ENCODE peak calls at places on chromosomes 4 and X, in six cellular contexts. One of them, this sample, is unnamed.

GRCh38 chr4:22090655-22091350 is 142.2 kb upstream of the KCNIP4 start:
- DNase-seq in neuronal stem cell: no peak
- DNase-seq in IMR-90: no peak
- DNase-seq in H9: no peak
- DNase-seq in mesenchymal stem cell: peak
- DNase-seq in trophoblast cell: no peak
- DNase-seq in this sample: no peak

GRCh38 chrX:119549327-119550016 is 15.7 kb downstream of the STEEP1 start:
- DNase-seq in neuronal stem cell: no peak
- DNase-seq in IMR-90: no peak
- DNase-seq in H9: no peak
- DNase-seq in mesenchymal stem cell: no peak
- DNase-seq in trophoblast cell: no peak
- DNase-seq in this sample: no peak

GRCh38 chrX:75156537-75156945 is 458 bp upstream of the ABCB7 start:
- DNase-seq in neuronal stem cell: no peak
- DNase-seq in IMR-90: peak
- DNase-seq in H9: no peak
- DNase-seq in mesenchymal stem cell: peak
- DNase-seq in trophoblast cell: no peak
- DNase-seq in this sample: peak

GRCh38 chr4:101222156-101222845 is 125.0 kb downstream of the PPP3CA start:
- DNase-seq in neuronal stem cell: no peak
- DNase-seq in IMR-90: peak
- DNase-seq in H9: no peak
- DNase-seq in mesenchymal stem cell: no peak
- DNase-seq in trophoblast cell: no peak
- DNase-seq in this sample: no peak

GRCh38 chr4:148092316-148093014 is 349.7 kb downstream of the NR3C2 start:
- DNase-seq in neuronal stem cell: no peak
- DNase-seq in IMR-90: peak
- DNase-seq in H9: no peak
- DNase-seq in mesenchymal stem cell: no peak
- DNase-seq in trophoblast cell: no peak
- DNase-seq in this sample: no peak

GRCh38 chr4:120007171-120007894 is 59.3 kb downstream of the MAD2L1 start:
- DNase-seq in neuronal stem cell: no peak
- DNase-seq in IMR-90: peak
- DNase-seq in H9: no peak
- DNase-seq in mesenchymal stem cell: peak
- DNase-seq in trophoblast cell: peak
- DNase-seq in this sample: no peak

GRCh38 chr4:53917719-53918118 is 146.7 kb downstream of the CHIC2 start:
- DNase-seq in neuronal stem cell: no peak
- DNase-seq in IMR-90: peak
- DNase-seq in H9: no peak
- DNase-seq in mesenchymal stem cell: no peak
- DNase-seq in trophoblast cell: peak
- DNase-seq in this sample: no peak

GRCh38 chrX:96837808-96838207 is 45.9 kb upstream of the RPA4 start:
- DNase-seq in neuronal stem cell: no peak
- DNase-seq in IMR-90: peak
- DNase-seq in H9: no peak
- DNase-seq in mesenchymal stem cell: no peak
- DNase-seq in trophoblast cell: no peak
- DNase-seq in this sample: peak

GRCh38 chr4:33709247-33709646 is 2535.1 kb downstream of the ARAP2 start:
- DNase-seq in neuronal stem cell: no peak
- DNase-seq in IMR-90: peak
- DNase-seq in H9: no peak
- DNase-seq in mesenchymal stem cell: peak
- DNase-seq in trophoblast cell: no peak
- DNase-seq in this sample: no peak

GRCh38 chrX:9483376-9483775 is 18.5 kb downstream of the TBL1X start:
- DNase-seq in neuronal stem cell: no peak
- DNase-seq in IMR-90: no peak
- DNase-seq in H9: no peak
- DNase-seq in mesenchymal stem cell: no peak
- DNase-seq in trophoblast cell: no peak
- DNase-seq in this sample: no peak

GRCh38 chr4:138199568-138200235 is 42.4 kb downstream of the SLC7A11 start:
- DNase-seq in neuronal stem cell: no peak
- DNase-seq in IMR-90: peak
- DNase-seq in H9: no peak
- DNase-seq in mesenchymal stem cell: no peak
- DNase-seq in trophoblast cell: peak
- DNase-seq in this sample: peak

GRCh38 chr4:185792384-185793146 is 19.4 kb downstream of the SORBS2 start:
- DNase-seq in neuronal stem cell: no peak
- DNase-seq in IMR-90: peak
- DNase-seq in H9: no peak
- DNase-seq in mesenchymal stem cell: peak
- DNase-seq in trophoblast cell: peak
- DNase-seq in this sample: no peak

GRCh38 chr4:112704991-112705845 is 68.3 kb downstream of the LARP7 start:
- DNase-seq in neuronal stem cell: peak
- DNase-seq in IMR-90: peak
- DNase-seq in H9: peak
- DNase-seq in mesenchymal stem cell: peak
- DNase-seq in trophoblast cell: peak
- DNase-seq in this sample: peak

GRCh38 chr4:1235381-1236102 is 13.4 kb downstream of the CTBP1 start:
- DNase-seq in neuronal stem cell: no peak
- DNase-seq in IMR-90: no peak
- DNase-seq in H9: no peak
- DNase-seq in mesenchymal stem cell: no peak
- DNase-seq in trophoblast cell: no peak
- DNase-seq in this sample: no peak

GRCh38 chr4:84403656-84404055 is 95.4 kb downstream of the NKX6-1 start:
- DNase-seq in neuronal stem cell: no peak
- DNase-seq in IMR-90: no peak
- DNase-seq in H9: no peak
- DNase-seq in mesenchymal stem cell: no peak
- DNase-seq in trophoblast cell: no peak
- DNase-seq in this sample: no peak

GRCh38 chr4:26503844-26504243 is 13.6 kb upstream of the CCKAR start:
- DNase-seq in neuronal stem cell: no peak
- DNase-seq in IMR-90: no peak
- DNase-seq in H9: no peak
- DNase-seq in mesenchymal stem cell: no peak
- DNase-seq in trophoblast cell: no peak
- DNase-seq in this sample: no peak

GRCh38 chr4:958836-959337 is 14.5 kb downstream of the DGKQ start:
- DNase-seq in neuronal stem cell: no peak
- DNase-seq in IMR-90: no peak
- DNase-seq in H9: no peak
- DNase-seq in mesenchymal stem cell: no peak
- DNase-seq in trophoblast cell: no peak
- DNase-seq in this sample: no peak

GRCh38 chrX:39302838-39303237 is 501.6 kb downstream of the MID1IP1 start:
- DNase-seq in neuronal stem cell: no peak
- DNase-seq in IMR-90: no peak
- DNase-seq in H9: no peak
- DNase-seq in mesenchymal stem cell: no peak
- DNase-seq in trophoblast cell: no peak
- DNase-seq in this sample: no peak

GRCh38 chr4:115437739-115438138 is 324.3 kb upstream of the NDST4 start:
- DNase-seq in neuronal stem cell: no peak
- DNase-seq in IMR-90: no peak
- DNase-seq in H9: no peak
- DNase-seq in mesenchymal stem cell: no peak
- DNase-seq in trophoblast cell: no peak
- DNase-seq in this sample: no peak

GRCh38 chr4:23365086-23365485 is 524.8 kb downstream of the PPARGC1A start:
- DNase-seq in neuronal stem cell: no peak
- DNase-seq in IMR-90: no peak
- DNase-seq in H9: no peak
- DNase-seq in mesenchymal stem cell: no peak
- DNase-seq in trophoblast cell: no peak
- DNase-seq in this sample: no peak

GRCh38 chr4:182453830-182454229 is 210.6 kb downstream of the TENM3 start:
- DNase-seq in neuronal stem cell: no peak
- DNase-seq in IMR-90: no peak
- DNase-seq in H9: no peak
- DNase-seq in mesenchymal stem cell: no peak
- DNase-seq in trophoblast cell: no peak
- DNase-seq in this sample: no peak
- H3K23ac ChIP-seq in neuronal stem cell: no peak
- H3K23ac ChIP-seq in IMR-90: no peak
- H3K23ac ChIP-seq in H9: no peak
- H3K23ac ChIP-seq in mesenchymal stem cell: no peak
- H3K23ac ChIP-seq in trophoblast cell: no peak
- H3K23ac ChIP-seq in this sample: no peak

GRCh38 chr4:110014233-110014632 is 101.5 kb downstream of the EGF start:
- DNase-seq in neuronal stem cell: no peak
- DNase-seq in IMR-90: no peak
- DNase-seq in H9: no peak
- DNase-seq in mesenchymal stem cell: no peak
- DNase-seq in trophoblast cell: no peak
- DNase-seq in this sample: no peak
- H3K23ac ChIP-seq in neuronal stem cell: no peak
- H3K23ac ChIP-seq in IMR-90: no peak
- H3K23ac ChIP-seq in H9: no peak
- H3K23ac ChIP-seq in mesenchymal stem cell: no peak
- H3K23ac ChIP-seq in trophoblast cell: no peak
- H3K23ac ChIP-seq in this sample: no peak

DNA sequence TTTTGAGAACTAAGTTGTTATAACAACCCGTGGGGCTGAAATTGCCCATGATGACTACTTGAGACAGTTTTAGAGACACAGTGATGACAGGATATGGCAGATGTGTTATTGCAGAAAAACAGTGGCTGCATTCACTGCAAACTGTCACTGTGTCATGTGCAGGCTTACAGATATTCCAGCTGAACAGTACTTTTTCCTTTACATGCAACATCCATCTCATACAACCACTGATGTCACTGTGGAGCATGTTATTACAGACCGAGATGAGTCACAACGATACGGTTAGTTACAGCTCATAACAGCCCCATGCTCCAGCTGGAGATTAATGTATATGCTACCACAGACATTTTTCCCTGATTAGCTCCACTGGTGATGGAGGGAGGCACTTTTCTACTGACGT is 207.4 kb downstream of the TMA16 start:
- DNase-seq in neuronal stem cell: no peak
- DNase-seq in IMR-90: peak
- DNase-seq in H9: no peak
- DNase-seq in mesenchymal stem cell: peak
- DNase-seq in trophoblast cell: no peak
- DNase-seq in this sample: no peak
- H3K23ac ChIP-seq in neuronal stem cell: no peak
- H3K23ac ChIP-seq in IMR-90: no peak
- H3K23ac ChIP-seq in H9: no peak
- H3K23ac ChIP-seq in mesenchymal stem cell: no peak
- H3K23ac ChIP-seq in trophoblast cell: no peak
- H3K23ac ChIP-seq in this sample: no peak

DNA sequence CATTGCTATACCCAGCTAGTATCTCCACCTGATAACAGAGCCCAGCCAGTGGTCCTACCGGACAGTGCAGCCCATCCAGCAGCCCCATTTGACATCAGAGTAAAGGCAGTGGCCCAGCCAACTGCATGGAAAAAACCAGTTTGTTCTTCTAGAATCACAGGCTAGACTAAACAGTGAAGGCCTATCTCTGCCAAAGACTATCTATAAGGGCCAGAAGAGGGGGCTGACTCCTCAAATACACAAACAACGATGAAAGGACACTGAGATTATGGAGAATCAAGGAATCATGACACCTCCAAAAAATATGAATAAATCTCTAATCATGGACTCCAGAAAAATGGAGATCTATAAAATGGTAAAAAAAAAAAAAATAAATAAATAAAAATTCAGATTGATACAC is 546.4 kb upstream of the HTR2C start:
- DNase-seq in neuronal stem cell: no peak
- DNase-seq in IMR-90: no peak
- DNase-seq in H9: no peak
- DNase-seq in mesenchymal stem cell: no peak
- DNase-seq in trophoblast cell: no peak
- DNase-seq in this sample: peak
- H3K23ac ChIP-seq in neuronal stem cell: no peak
- H3K23ac ChIP-seq in IMR-90: no peak
- H3K23ac ChIP-seq in H9: no peak
- H3K23ac ChIP-seq in mesenchymal stem cell: no peak
- H3K23ac ChIP-seq in trophoblast cell: no peak
- H3K23ac ChIP-seq in this sample: no peak

GRCh38 chr4:16844796-16845586 is 53.5 kb downstream of the LDB2 start:
- DNase-seq in neuronal stem cell: peak
- DNase-seq in IMR-90: peak
- DNase-seq in H9: no peak
- DNase-seq in mesenchymal stem cell: peak
- DNase-seq in trophoblast cell: no peak
- DNase-seq in this sample: peak
- H3K23ac ChIP-seq in neuronal stem cell: no peak
- H3K23ac ChIP-seq in IMR-90: peak
- H3K23ac ChIP-seq in H9: no peak
- H3K23ac ChIP-seq in mesenchymal stem cell: no peak
- H3K23ac ChIP-seq in trophoblast cell: no peak
- H3K23ac ChIP-seq in this sample: no peak

DNA sequence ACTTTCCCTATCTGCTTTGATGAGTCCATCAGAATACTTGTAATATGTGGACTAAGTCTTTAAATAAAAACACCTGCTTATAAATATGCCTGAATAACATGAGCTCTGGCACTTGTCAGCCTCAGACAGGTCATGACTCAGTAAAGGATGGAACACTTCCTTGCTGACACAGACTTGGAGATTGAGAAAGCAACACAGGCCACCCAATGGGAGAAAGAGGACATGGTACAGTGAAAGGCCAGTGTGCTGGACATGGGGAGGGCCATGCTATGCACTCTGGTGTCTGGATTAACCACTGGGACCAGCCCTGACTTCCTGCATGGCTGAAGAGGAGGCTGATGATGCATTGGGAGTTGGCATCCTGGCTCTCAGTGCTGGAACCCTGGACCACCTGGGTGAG is 149.5 kb downstream of the DHRSX start:
- DNase-seq in neuronal stem cell: no peak
- DNase-seq in IMR-90: peak
- DNase-seq in H9: no peak
- DNase-seq in mesenchymal stem cell: peak
- DNase-seq in trophoblast cell: peak
- DNase-seq in this sample: no peak
- H3K23ac ChIP-seq in neuronal stem cell: peak
- H3K23ac ChIP-seq in IMR-90: peak
- H3K23ac ChIP-seq in H9: no peak
- H3K23ac ChIP-seq in mesenchymal stem cell: no peak
- H3K23ac ChIP-seq in trophoblast cell: no peak
- H3K23ac ChIP-seq in this sample: no peak

GRCh38 chr4:76365636-76366035 is 55.3 kb downstream of the CCDC158 start:
- DNase-seq in neuronal stem cell: no peak
- DNase-seq in IMR-90: peak
- DNase-seq in H9: no peak
- DNase-seq in mesenchymal stem cell: no peak
- DNase-seq in trophoblast cell: no peak
- DNase-seq in this sample: no peak
- H3K23ac ChIP-seq in neuronal stem cell: no peak
- H3K23ac ChIP-seq in IMR-90: no peak
- H3K23ac ChIP-seq in H9: no peak
- H3K23ac ChIP-seq in mesenchymal stem cell: no peak
- H3K23ac ChIP-seq in trophoblast cell: no peak
- H3K23ac ChIP-seq in this sample: no peak

DNA sequence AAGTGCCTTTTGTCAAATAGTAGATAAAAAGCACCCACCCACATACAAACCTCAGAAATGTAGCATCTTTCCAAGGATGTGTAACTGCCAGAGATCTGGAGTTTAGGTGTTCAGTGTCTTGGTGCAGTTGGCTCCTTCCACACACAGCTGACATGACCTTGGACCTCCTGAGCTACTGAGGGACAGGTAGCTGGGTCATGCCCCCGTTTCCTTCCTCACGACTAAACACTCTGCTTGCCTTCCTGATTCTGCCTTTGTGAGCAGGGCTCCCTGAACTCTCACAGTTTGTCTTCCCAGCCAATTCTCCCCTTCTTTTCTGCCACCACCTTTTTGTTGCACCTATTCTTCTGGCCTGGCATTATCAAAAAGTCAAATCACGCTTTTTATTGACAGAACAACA is 10.2 kb upstream of the RUFY3 start:
- DNase-seq in neuronal stem cell: no peak
- DNase-seq in IMR-90: no peak
- DNase-seq in H9: no peak
- DNase-seq in mesenchymal stem cell: no peak
- DNase-seq in trophoblast cell: no peak
- DNase-seq in this sample: no peak
- H3K23ac ChIP-seq in neuronal stem cell: no peak
- H3K23ac ChIP-seq in IMR-90: peak
- H3K23ac ChIP-seq in H9: no peak
- H3K23ac ChIP-seq in mesenchymal stem cell: no peak
- H3K23ac ChIP-seq in trophoblast cell: no peak
- H3K23ac ChIP-seq in this sample: no peak

This sample was measured in mesendoderm.